ENCODE peak calls at places on chromosomes 7 and 10, in nine cellular contexts. O is prostate gland, H is GM23338, W is right lobe of liver, Z is keratinocyte, M is dorsolateral prefrontal cortex, P is ascending aorta, Q is neural progenitor cell, F is Panc1. J is an unnamed sample.

GRCh38 chr10:75663947-75664664 is 232.7 kb downstream of the LRMDA start:
- DNase-seq in O (no peak), H (no peak), W (no peak), Z (no peak), M (no peak), P (no peak), Q (no peak), F (no peak), J (no peak)

GRCh38 chr7:29779017-29779416 is 27.3 kb upstream of the WIPF3 start:
- DNase-seq in O (no peak), H (no peak), W (no peak), Z (no peak), M (no peak), P (no peak), Q (no peak), F (no peak), J (no peak)

GRCh38 chr10:76811430-76811829 is 826.2 kb downstream of the KCNMA1 start:
- DNase-seq in O (no peak), H (no peak), W (no peak), Z (no peak), M (no peak), P (no peak), Q (no peak), F (no peak), J (no peak)

GRCh38 chr10:47252093-47252780 is 47.8 kb upstream of the GDF10 start:
- DNase-seq in O (no peak), H (no peak), W (no peak), Z (no peak), M (no peak), P (no peak), Q (no peak), F (no peak), J (peak; percentile 12)

GRCh38 chr7:123979876-123980275 is 53.0 kb downstream of the TMEM229A start:
- DNase-seq in O (no peak), H (no peak), W (no peak), Z (no peak), M (no peak), P (no peak), Q (no peak), F (no peak), J (no peak)

GRCh38 chr10:11602919-11603523 is 8.4 kb downstream of the USP6NL start:
- DNase-seq in O (no peak), H (peak; percentile 39), W (no peak), Z (no peak), M (no peak), P (no peak), Q (no peak), F (no peak), J (no peak)

GRCh38 chr7:65927489-65928448 is 54.2 kb downstream of the GUSB start:
- DNase-seq in O (no peak), H (peak; percentile 33), W (no peak), Z (no peak), M (no peak), P (no peak), Q (no peak), F (no peak), J (no peak)

GRCh38 chr10:5491477-5491876 is 7.9 kb downstream of the CALML5 start:
- DNase-seq in O (no peak), H (no peak), W (no peak), Z (no peak), M (no peak), P (no peak), Q (no peak), F (no peak), J (no peak)

GRCh38 chr7:42843209-42843800 is 68.6 kb downstream of the C7orf25 start:
- DNase-seq in O (peak; percentile 26), H (peak; percentile 84), W (peak; percentile 58), Z (no peak), M (peak; percentile 29), P (no peak), Q (peak; percentile 78), F (no peak), J (no peak)

GRCh38 chr10:96025566-96025965 is 17.8 kb upstream of the CCNJ start:
- DNase-seq in O (no peak), H (peak; percentile 64), W (no peak), Z (no peak), M (no peak), P (no peak), Q (peak; percentile 37), F (no peak), J (no peak)

GRCh38 chr10:126049741-126050140 is 153.4 kb downstream of the FANK1 start:
- DNase-seq in O (no peak), H (no peak), W (no peak), Z (no peak), M (no peak), P (no peak), Q (no peak), F (no peak), J (peak; percentile 35)

GRCh38 chr10:55223352-55223751 is 422.3 kb upstream of the PCDH15 start:
- DNase-seq in O (no peak), H (no peak), W (no peak), Z (no peak), M (no peak), P (no peak), Q (no peak), F (no peak), J (no peak)

GRCh38 chr10:6114758-6115410 is 26.1 kb downstream of the RBM17 start:
- DNase-seq in O (no peak), H (no peak), W (no peak), Z (no peak), M (no peak), P (no peak), Q (no peak), F (peak; percentile 38), J (no peak)

DNA sequence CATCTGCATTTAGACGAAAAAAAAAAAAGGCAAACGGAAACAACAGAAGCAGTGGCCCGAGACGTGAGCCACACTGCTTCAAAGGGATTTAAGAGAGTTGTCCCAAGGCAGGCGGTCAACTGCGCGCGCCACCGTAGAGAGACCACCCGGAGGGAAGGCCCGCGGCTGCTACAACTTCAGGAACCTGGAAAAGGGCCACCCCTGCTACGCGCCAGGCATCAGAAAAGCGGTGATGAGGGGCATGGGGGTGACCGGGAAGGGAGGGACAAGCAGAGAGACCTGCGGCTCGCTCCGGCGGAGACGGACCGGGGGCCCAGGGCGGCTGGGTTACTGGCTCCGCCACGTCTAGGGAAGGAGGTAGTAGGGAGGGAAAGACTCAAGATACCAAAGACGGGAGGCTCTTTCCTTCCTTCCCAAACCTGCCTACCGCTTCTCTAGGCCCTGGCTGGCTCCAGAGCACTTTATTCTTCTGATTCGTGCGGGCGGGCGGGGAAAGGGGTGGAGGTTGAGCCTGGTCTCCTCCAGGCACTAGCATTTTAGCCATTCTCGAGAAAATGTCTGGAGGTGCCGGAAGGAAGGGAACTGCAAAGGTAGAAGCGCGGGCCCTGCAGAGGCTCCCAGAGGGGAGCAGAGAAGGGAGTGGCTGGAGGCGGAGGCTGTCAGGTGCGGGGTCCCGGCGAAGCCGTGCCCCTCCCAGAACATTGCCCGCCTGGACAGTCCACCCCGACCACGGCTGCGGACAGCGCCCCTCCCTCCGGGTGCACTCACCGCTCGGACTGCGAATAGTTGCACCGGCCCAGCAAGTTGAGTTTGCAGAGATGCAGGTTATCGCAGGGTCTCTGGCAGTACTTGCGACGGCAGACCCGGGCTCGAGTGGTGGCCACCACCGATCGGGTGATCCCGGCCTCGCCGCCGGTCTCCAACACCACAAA is 998 bp downstream of the ZC3HAV1 start:
- DNase-seq in O (peak; percentile 26), H (peak; percentile 54), W (peak; percentile 62), Z (no peak), M (no peak), P (no peak), Q (peak; percentile 66), F (no peak), J (no peak)
- TF ChIP-seq CTCF in O (no peak), H (peak; percentile 2), W (no peak), Z (no peak), M (no peak), P (no peak), Q (no peak), F (no peak), J (no peak)

GRCh38 chr7:5699951-5700384 is 81.5 kb downstream of the RNF216 start:
- DNase-seq in O (no peak), H (peak; percentile 42), W (no peak), Z (no peak), M (no peak), P (no peak), Q (peak; percentile 25), F (no peak), J (no peak)

GRCh38 chr7:5699467-5699866 is 82.0 kb downstream of the RNF216 start:
- DNase-seq in O (no peak), H (no peak), W (no peak), Z (no peak), M (no peak), P (no peak), Q (no peak), F (no peak), J (no peak)

GRCh38 chr7:5701085-5701914 is 80.2 kb downstream of the RNF216 start:
- DNase-seq in O (no peak), H (no peak), W (no peak), Z (no peak), M (no peak), P (no peak), Q (no peak), F (no peak), J (no peak)

GRCh38 chr7:5702876-5703571 is 78.4 kb downstream of the RNF216 start:
- DNase-seq in O (no peak), H (no peak), W (no peak), Z (no peak), M (peak; percentile 89), P (no peak), Q (no peak), F (no peak), J (no peak)

GRCh38 chr7:5700391-5700985 is 81.0 kb downstream of the RNF216 start:
- DNase-seq in O (no peak), H (no peak), W (no peak), Z (no peak), M (no peak), P (no peak), Q (no peak), F (no peak), J (no peak)
- H3K27ac ChIP-seq in O (no peak overlapping the region), H (no peak overlapping the region), W (no peak overlapping the region), Z (peak overlapping the region; percentile 73), M (peak overlapping the region; percentile 92), P (no peak overlapping the region), Q (no peak overlapping the region), F (no peak overlapping the region), J (no peak overlapping the region)

DNA sequence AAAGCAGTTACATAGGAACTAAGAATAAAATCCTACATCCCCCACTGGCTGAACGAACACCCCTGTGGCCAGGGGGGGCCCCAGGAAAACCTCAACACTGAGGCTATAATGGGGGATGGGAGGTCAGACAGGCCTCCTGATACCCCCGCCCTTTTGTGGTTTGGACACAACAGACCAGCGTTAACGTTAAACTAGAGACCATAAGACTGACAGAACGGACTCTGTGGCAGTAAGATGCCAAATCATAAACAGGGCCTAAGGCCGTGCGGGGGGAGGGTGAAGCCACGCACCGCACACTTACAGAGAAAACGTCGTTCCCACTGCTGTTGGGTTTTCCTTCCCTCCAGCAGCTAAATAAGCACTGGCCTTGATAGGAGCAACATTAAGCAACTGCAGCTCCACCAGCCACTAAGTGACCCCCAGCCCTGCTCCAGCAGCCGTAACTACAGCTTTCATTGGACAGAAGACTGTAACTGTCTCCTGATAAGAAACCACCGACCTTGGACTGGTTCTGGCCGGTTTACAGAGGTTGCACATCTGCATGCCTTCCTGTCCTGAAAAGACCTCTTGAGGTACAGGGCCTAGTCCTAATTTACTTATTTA is 3.4 kb upstream of the PPP2R2D start:
- DNase-seq in O (no peak), H (no peak), W (no peak), Z (no peak), M (no peak), P (no peak), Q (no peak), F (no peak), J (no peak)
- H3K4me3 ChIP-seq in O (no peak overlapping the region), H (no peak overlapping the region), W (no peak overlapping the region), Z (no peak overlapping the region), M (no peak overlapping the region), P (no peak overlapping the region), Q (no peak overlapping the region), F (no peak overlapping the region), J (no peak overlapping the region)

GRCh38 chr10:68792115-68792514 is 35.2 kb upstream of the STOX1 start:
- DNase-seq in O (no peak), H (peak; percentile 11), W (no peak), Z (no peak), M (no peak), P (no peak), Q (no peak), F (no peak), J (no peak)
- TF ChIP-seq CTCF in O (peak; percentile 15), H (no peak), W (peak; percentile 22), Z (no peak), M (peak; percentile 45), P (peak; percentile 19), Q (peak; percentile 41), F (no peak), J (no peak)

J was measured in breast epithelium.